ENCODE peak calls at places on chromosome 13, in ten cellular contexts. R is left ventricle myocardium inferior; Y is iPS DF 6.9; D is suprapubic skin; K is body of pancreas; Q is ascending aorta; L is endothelial cell of umbilical vein; O is esophagus squamous epithelium; T is CD4-positive, CD25-positive, alpha-beta regulatory T cell; U is endodermal cell. A is an unnamed sample.

GRCh38 chr13:78326608-78327007 is 276.7 kb downstream of the POU4F1 start:
- DNase-seq in R (no peak), Y (no peak), D (no peak), K (no peak), Q (no peak), L (peak; percentile 24), O (no peak), T (no peak), U (no peak), A (no peak)

GRCh38 chr13:51838235-51838846 is 6.6 kb downstream of the TMEM272 start:
- DNase-seq in R (no peak), Y (no peak), D (no peak), K (no peak), Q (no peak), L (no peak), O (no peak), T (no peak), U (no peak), A (no peak)

GRCh38 chr13:36124236-36124822 is 6.9 kb downstream of the DCLK1 start:
- DNase-seq in R (no peak), Y (no peak), D (no peak), K (no peak), Q (no peak), L (peak; percentile 67), O (no peak), T (no peak), U (no peak), A (no peak)

GRCh38 chr13:63882052-63882451 is 2466.4 kb upstream of the PCDH20 start:
- DNase-seq in R (no peak), Y (no peak), D (no peak), K (no peak), Q (no peak), L (no peak), O (no peak), T (no peak), U (no peak), A (no peak)

GRCh38 chr13:70390968-70391367 is 282.7 kb upstream of the KLHL1 start:
- DNase-seq in R (no peak), Y (no peak), D (no peak), K (no peak), Q (no peak), L (no peak), O (no peak), T (no peak), U (no peak), A (no peak)

GRCh38 chr13:36131931-36132297 is 732 bp upstream of the DCLK1 start:
- DNase-seq in R (peak; percentile 72), Y (no peak), D (peak; percentile 81), K (no peak), Q (peak; percentile 71), L (no peak), O (no peak), T (no peak), U (no peak), A (no peak)

GRCh38 chr13:73608731-73609485 is 525.3 kb downstream of the KLF12 start:
- DNase-seq in R (no peak), Y (no peak), D (no peak), K (no peak), Q (no peak), L (no peak), O (no peak), T (no peak), U (no peak), A (no peak)

GRCh38 chr13:33353210-33353609 is 67.7 kb upstream of the STARD13 start:
- DNase-seq in R (peak; percentile 47), Y (no peak), D (no peak), K (no peak), Q (peak; percentile 78), L (no peak), O (no peak), T (no peak), U (no peak), A (peak; percentile 15)

GRCh38 chr13:111904701-111905608 is 162.0 kb upstream of the SOX1 start:
- DNase-seq in R (no peak), Y (no peak), D (peak; percentile 60), K (peak; percentile 1), Q (peak; percentile 47), L (no peak), O (no peak), T (no peak), U (peak; percentile 64), A (no peak)

GRCh38 chr13:26721251-26721939 is 39.2 kb downstream of the GPR12 start:
- DNase-seq in R (no peak), Y (no peak), D (no peak), K (no peak), Q (peak; percentile 66), L (no peak), O (no peak), T (peak; percentile 16), U (no peak), A (no peak)

GRCh38 chr13:74067818-74068217 is 66.4 kb downstream of the KLF12 start:
- DNase-seq in R (no peak), Y (no peak), D (no peak), K (no peak), Q (no peak), L (no peak), O (no peak), T (no peak), U (no peak), A (no peak)

GRCh38 chr13:80131204-80131603 is 209.7 kb downstream of the SPRY2 start:
- DNase-seq in R (peak; percentile 86), Y (no peak), D (peak; percentile 80), K (peak; percentile 60), Q (peak; percentile 78), L (peak; percentile 55), O (no peak), T (no peak), U (peak; percentile 77), A (no peak)

GRCh38 chr13:98202026-98202425 is 25.0 kb upstream of the RNF113B start:
- DNase-seq in R (no peak), Y (no peak), D (no peak), K (no peak), Q (no peak), L (no peak), O (no peak), T (no peak), U (no peak), A (peak; percentile 34)

GRCh38 chr13:28574617-28575142 is 79.8 kb upstream of the FLT1 start:
- DNase-seq in R (no peak), Y (no peak), D (no peak), K (no peak), Q (peak; percentile 67), L (peak; percentile 98), O (no peak), T (no peak), U (no peak), A (peak; percentile 13)

GRCh38 chr13:92823059-92823458 is 403.5 kb upstream of the GPC6 start:
- DNase-seq in R (no peak), Y (no peak), D (no peak), K (no peak), Q (no peak), L (no peak), O (no peak), T (no peak), U (no peak), A (no peak)

GRCh38 chr13:101217086-101217485 is 199.2 kb downstream of the NALCN start:
- DNase-seq in R (no peak), Y (no peak), D (no peak), K (no peak), Q (no peak), L (no peak), O (no peak), T (no peak), U (no peak), A (no peak)

GRCh38 chr13:112053167-112053743 is 13.7 kb upstream of the SOX1 start:
- DNase-seq in R (no peak), Y (no peak), D (no peak), K (no peak), Q (no peak), L (no peak), O (no peak), T (no peak), U (no peak), A (no peak)

GRCh38 chr13:83730674-83731073 is 151.6 kb downstream of the SLITRK1 start:
- DNase-seq in R (no peak), Y (no peak), D (no peak), K (no peak), Q (no peak), L (no peak), O (no peak), T (no peak), U (no peak), A (no peak)

DNA sequence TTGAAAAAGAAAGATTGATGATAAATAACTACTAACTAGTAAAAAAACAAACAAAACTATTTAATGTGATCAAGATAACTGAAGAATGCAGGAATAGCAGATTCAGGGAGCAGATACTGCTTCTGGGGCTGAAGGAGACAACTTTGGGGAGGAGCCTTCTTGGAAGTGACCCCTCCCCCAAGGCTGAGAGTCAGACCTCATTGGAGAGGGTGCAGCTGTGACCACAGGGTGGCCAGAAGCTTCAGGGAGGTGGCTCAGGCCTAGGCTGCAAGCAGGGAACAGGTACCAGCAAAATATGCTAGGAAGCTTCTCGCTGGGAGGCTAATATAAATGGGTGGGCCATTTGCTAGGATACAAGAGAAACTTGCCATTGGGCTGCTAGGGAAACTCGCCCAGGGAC is 149.9 kb downstream of the MYO16 start:
- DNase-seq in R (no peak), Y (no peak), D (no peak), K (no peak), Q (no peak), L (no peak), O (no peak), T (no peak), U (peak; percentile 75), A (no peak)
- H3K27ac ChIP-seq in R (no peak overlapping the region), Y (no peak overlapping the region), D (no peak overlapping the region), K (no peak overlapping the region), Q (no peak overlapping the region), L (no peak overlapping the region), O (no peak overlapping the region), T (no peak overlapping the region), U (no peak overlapping the region), A (no peak overlapping the region)

GRCh38 chr13:38325426-38325825 is 24.2 kb upstream of the UFM1 start:
- DNase-seq in R (no peak), Y (no peak), D (no peak), K (no peak), Q (no peak), L (no peak), O (no peak), T (no peak), U (no peak), A (no peak)

GRCh38 chr13:38328699-38329098 is 21.0 kb upstream of the UFM1 start:
- DNase-seq in R (no peak), Y (no peak), D (no peak), K (no peak), Q (no peak), L (no peak), O (no peak), T (no peak), U (no peak), A (no peak)
- H3K4me3 ChIP-seq in R (no peak overlapping the region), Y (no peak overlapping the region), D (no peak overlapping the region), K (no peak overlapping the region), Q (no peak overlapping the region), L (no peak overlapping the region), O (no peak overlapping the region), T (no peak overlapping the region), U (no peak overlapping the region), A (no peak overlapping the region)

GRCh38 chr13:39561971-39562370 is 41.0 kb downstream of the LHFPL6 start:
- DNase-seq in R (no peak), Y (no peak), D (no peak), K (no peak), Q (no peak), L (no peak), O (no peak), T (no peak), U (no peak), A (no peak)
- H3K27ac ChIP-seq in R (no peak overlapping the region), Y (no peak overlapping the region), D (no peak overlapping the region), K (no peak overlapping the region), Q (no peak overlapping the region), L (no peak overlapping the region), O (no peak overlapping the region), T (no peak overlapping the region), U (no peak overlapping the region), A (no peak overlapping the region)

GRCh38 chr13:90270231-90270630 is 1077.3 kb upstream of the MIR17HG start:
- DNase-seq in R (no peak), Y (no peak), D (no peak), K (no peak), Q (no peak), L (no peak), O (no peak), T (no peak), U (no peak), A (no peak)
- H3K4me3 ChIP-seq in R (no peak overlapping the region), Y (no peak overlapping the region), D (no peak overlapping the region), K (no peak overlapping the region), Q (no peak overlapping the region), L (no peak overlapping the region), O (no peak overlapping the region), T (no peak overlapping the region), U (no peak overlapping the region), A (no peak overlapping the region)

A was measured in OCI-LY7.